ENCODE peak calls at places on chromosomes 11 and 22, in seven cellular contexts. M is tibial artery, Q is A549, J is caudate nucleus, P is endodermal cell, H is fibroblast of lung, R is lower lobe of right lung. C is an unnamed sample.

GRCh38 chr11:63880031-63880841 is 36.7 kb downstream of the RCOR2 start:
- DNase-seq in M (no peak), R (no peak), J (no peak), P (no peak), H (peak), Q (no peak), C (no peak)

GRCh38 chr11:1843098-1843473 is 4.3 kb downstream of the TNNI2 start:
- DNase-seq in R (peak), M (no peak), P (no peak), Q (no peak), H (no peak), J (no peak), C (no peak)

GRCh38 chr22:46373838-46374662 is 38.5 kb downstream of the TRMU start:
- DNase-seq in Q (no peak), P (no peak), M (no peak), R (no peak), H (no peak), J (no peak), C (no peak)

GRCh38 chr11:105609341-105609781 is 512 bp upstream of the GRIA4 start:
- DNase-seq in Q (no peak), J (peak), H (peak), R (no peak), M (no peak), P (peak), C (no peak)

GRCh38 chr11:62648185-62648966 is 2.0 kb upstream of the GANAB start:
- DNase-seq in J (no peak), R (no peak), H (no peak), P (no peak), Q (no peak), M (no peak), C (no peak)

GRCh38 chr11:134939905-134940304 is 527.9 kb upstream of the B3GAT1 start:
- DNase-seq in Q (no peak), H (no peak), J (no peak), P (peak), R (no peak), M (no peak), C (no peak)

GRCh38 chr11:132913886-132914285 is 618.4 kb downstream of the OPCML start:
- DNase-seq in R (no peak), J (no peak), Q (no peak), M (no peak), P (no peak), H (no peak), C (no peak)

GRCh38 chr11:74927496-74927895 is 21.4 kb downstream of the XRRA1 start:
- DNase-seq in Q (no peak), M (no peak), P (no peak), J (no peak), R (no peak), H (no peak), C (no peak)

GRCh38 chr22:30390974-30391691 is 3.9 kb upstream of the RNF215 start:
- DNase-seq in Q (peak), R (peak), H (peak), J (peak), P (peak), M (peak), C (peak)

GRCh38 chr11:113519989-113520613 is 44.9 kb upstream of the DRD2 start:
- DNase-seq in P (no peak), J (no peak), M (no peak), H (no peak), Q (no peak), R (no peak), C (no peak)

GRCh38 chr22:30754971-30755759 is 60.5 kb downstream of the OSBP2 start:
- DNase-seq in M (peak), H (peak), J (no peak), Q (peak), R (no peak), P (peak), C (peak)

GRCh38 chr11:40328890-40329617 is 1130.4 kb downstream of the LRRC4C start:
- DNase-seq in R (peak), M (peak), H (peak), J (no peak), Q (peak), P (no peak), C (no peak)

GRCh38 chr11:64146036-64146943 is 19.6 kb downstream of the MACROD1 start:
- DNase-seq in J (no peak), Q (peak), H (peak), R (peak), P (peak), M (no peak), C (no peak)

GRCh38 chr11:24635588-24636290 is 138.9 kb downstream of the LUZP2 start:
- DNase-seq in M (no peak), P (no peak), Q (no peak), H (no peak), J (no peak), R (no peak), C (no peak)

GRCh38 chr11:126432525-126432924 is 77.0 kb downstream of the ST3GAL4 start:
- DNase-seq in R (no peak), M (no peak), J (no peak), P (no peak), Q (no peak), H (no peak), C (no peak)

GRCh38 chr11:58059011-58059358 is 28.2 kb downstream of the OR6Q1 start:
- DNase-seq in Q (no peak), P (peak), M (no peak), R (no peak), J (no peak), H (peak), C (no peak)

GRCh38 chr22:43777204-43777671 is 34.9 kb downstream of the EFCAB6 start:
- DNase-seq in P (no peak), J (peak), H (peak), R (no peak), M (no peak), Q (no peak), C (no peak)

GRCh38 chr22:28819253-28820096 is 19.1 kb upstream of the XBP1 start:
- DNase-seq in P (no peak), H (no peak), M (no peak), J (no peak), R (peak), Q (no peak), C (no peak)

GRCh38 chr11:112279901-112280267 is 19.2 kb upstream of the PLET1 start:
- DNase-seq in J (peak), Q (peak), M (peak), P (peak), H (peak), R (peak), C (peak)

GRCh38 chr22:37201066-37201820 is 11.0 kb downstream of the SSTR3 start:
- DNase-seq in M (peak), P (no peak), H (no peak), R (peak), Q (no peak), J (no peak), C (no peak)

GRCh38 chr11:269146-269890 is 8.9 kb upstream of the NLRP6 start:
- DNase-seq in J (no peak), H (no peak), P (no peak), R (no peak), M (no peak), Q (no peak), C (no peak)

GRCh38 chr11:92528051-92528450 is 303.4 kb downstream of the FAT3 start:
- DNase-seq in P (no peak), H (peak), M (no peak), Q (no peak), R (no peak), J (no peak), C (no peak)

GRCh38 chr11:115462757-115463156 is 41.5 kb downstream of the CADM1 start:
- DNase-seq in R (no peak), P (no peak), J (no peak), Q (no peak), H (no peak), M (no peak), C (no peak)

GRCh38 chr11:111855506-111855905 is 15.9 kb downstream of the ALG9 start:
- DNase-seq in M (no peak), H (no peak), R (no peak), J (no peak), P (no peak), Q (no peak), C (no peak)

GRCh38 chr11:110000045-110000502 is 93.1 kb upstream of the ZC3H12C start:
- DNase-seq in J (no peak), P (no peak), R (no peak), Q (peak), H (peak), M (no peak), C (no peak)

GRCh38 chr11:125201525-125202121 is 37.1 kb downstream of the PKNOX2 start:
- DNase-seq in M (no peak), R (no peak), H (no peak), J (no peak), P (no peak), Q (no peak), C (no peak)

GRCh38 chr22:27580311-27580897 is 221.2 kb downstream of the MN1 start:
- DNase-seq in M (no peak), J (no peak), R (no peak), H (no peak), P (no peak), Q (no peak), C (no peak)

GRCh38 chr22:24457894-24458293 is 30.5 kb downstream of the ADORA2A start:
- DNase-seq in M (no peak), J (no peak), P (no peak), Q (no peak), R (no peak), H (no peak), C (no peak)

GRCh38 chr22:24451162-24451561 is 23.8 kb downstream of the ADORA2A start:
- DNase-seq in Q (no peak), J (no peak), P (peak), M (no peak), H (no peak), R (no peak), C (no peak)

GRCh38 chr22:24453853-24454252 is 26.5 kb downstream of the ADORA2A start:
- DNase-seq in R (no peak), H (no peak), J (no peak), Q (no peak), M (no peak), P (no peak), C (no peak)

GRCh38 chr22:24455751-24456426 is 28.5 kb downstream of the ADORA2A start:
- DNase-seq in M (no peak), H (no peak), J (no peak), Q (no peak), R (no peak), P (peak), C (no peak)

GRCh38 chr22:24455039-24455438 is 27.6 kb downstream of the ADORA2A start:
- DNase-seq in J (no peak), Q (no peak), R (no peak), P (no peak), H (no peak), M (no peak), C (no peak)
- H3K27ac ChIP-seq in J (no peak), Q (no peak), R (no peak), P (no peak), H (no peak), M (no peak), C (no peak)

DNA sequence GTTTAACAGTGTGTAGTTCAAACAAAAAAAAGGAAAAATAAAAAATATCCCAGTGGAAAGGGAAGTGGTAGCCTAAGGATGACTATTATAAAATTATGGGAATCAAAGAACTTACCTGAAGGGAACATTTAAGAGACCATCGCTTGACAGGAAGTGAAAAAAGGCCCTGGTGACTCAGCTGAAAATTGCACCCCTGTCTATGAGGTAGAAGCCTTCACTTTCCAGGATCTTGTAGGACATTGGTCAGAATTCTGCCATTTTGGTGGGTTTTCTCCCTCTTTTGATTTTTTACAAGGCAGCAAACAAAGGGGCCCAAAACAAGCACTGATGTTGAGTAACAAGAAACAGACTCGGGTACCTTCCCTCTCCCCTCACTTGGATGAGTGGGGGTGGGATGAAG is 15.6 kb downstream of the DDX17 start:
- DNase-seq in M (no peak), R (no peak), P (no peak), Q (no peak), J (no peak), H (no peak), C (no peak)
- H3K27ac ChIP-seq in M (peak), R (no peak), P (peak), Q (peak), J (no peak), H (peak), C (peak)

DNA sequence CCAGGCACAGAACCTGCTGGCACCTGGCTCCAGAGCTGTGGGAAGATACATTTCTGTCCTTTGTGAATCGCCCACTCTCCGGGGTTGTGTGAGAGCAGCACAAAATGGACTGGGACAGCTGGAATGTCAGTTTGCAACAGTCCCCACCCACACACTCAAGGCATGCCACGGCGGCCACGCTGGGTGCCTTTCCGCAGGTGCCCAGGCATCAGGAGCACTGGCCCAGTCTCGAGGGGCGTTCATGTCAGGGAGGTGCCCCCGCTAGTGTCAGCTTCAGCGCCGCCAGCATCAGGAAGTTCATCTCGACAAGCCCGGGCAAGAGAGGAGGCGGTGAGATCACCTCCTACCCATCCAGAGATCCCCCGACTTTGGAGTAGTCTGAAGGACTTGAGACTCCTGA is 2.1 kb downstream of the TP53AIP1 start:
- DNase-seq in R (no peak), M (no peak), H (no peak), J (no peak), Q (no peak), P (no peak), C (no peak)
- H3K27ac ChIP-seq in R (no peak), M (no peak), H (no peak), J (no peak), Q (no peak), P (no peak), C (no peak)

DNA sequence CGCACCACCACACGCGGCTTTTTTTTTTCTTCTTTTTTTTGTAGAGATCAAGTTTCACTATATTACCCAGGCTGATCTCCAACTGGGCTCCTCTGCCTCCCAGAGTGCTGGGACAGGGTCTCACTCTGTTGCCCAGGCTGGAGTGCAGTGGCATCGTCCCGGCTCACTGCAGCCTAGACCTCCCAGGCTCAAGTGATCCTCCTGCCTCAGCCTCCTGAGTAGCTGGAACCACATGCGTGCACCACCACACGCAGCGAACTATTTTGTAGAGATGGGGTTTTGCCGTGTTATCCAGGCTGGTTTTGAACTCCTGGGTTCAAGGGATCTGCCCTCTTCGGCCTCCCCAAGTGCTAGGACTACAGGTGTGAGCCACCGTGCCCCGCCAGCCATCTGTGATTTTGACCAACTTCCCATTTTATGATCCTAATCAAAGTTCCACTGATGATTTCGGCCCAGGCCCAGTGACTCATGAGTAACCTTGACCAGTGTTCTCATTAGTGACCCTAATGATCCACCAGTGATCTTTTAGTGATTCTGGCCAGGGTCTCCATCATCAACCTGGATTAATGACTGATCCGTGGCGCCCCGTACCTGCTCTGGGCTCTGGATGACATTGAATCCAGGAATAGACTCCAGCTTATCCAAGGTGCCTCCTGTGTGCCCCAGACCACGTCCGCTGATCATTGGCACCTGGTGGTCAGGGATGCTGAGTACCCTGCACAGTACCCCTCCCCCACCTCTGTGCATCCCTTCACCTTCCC is 1.7 kb downstream of the TYMP start:
- DNase-seq in M (no peak), H (no peak), P (peak), J (no peak), Q (no peak), R (peak), C (no peak)
- H3K27ac ChIP-seq in M (no peak), H (no peak), P (no peak), J (no peak), Q (no peak), R (peak), C (no peak)

DNA sequence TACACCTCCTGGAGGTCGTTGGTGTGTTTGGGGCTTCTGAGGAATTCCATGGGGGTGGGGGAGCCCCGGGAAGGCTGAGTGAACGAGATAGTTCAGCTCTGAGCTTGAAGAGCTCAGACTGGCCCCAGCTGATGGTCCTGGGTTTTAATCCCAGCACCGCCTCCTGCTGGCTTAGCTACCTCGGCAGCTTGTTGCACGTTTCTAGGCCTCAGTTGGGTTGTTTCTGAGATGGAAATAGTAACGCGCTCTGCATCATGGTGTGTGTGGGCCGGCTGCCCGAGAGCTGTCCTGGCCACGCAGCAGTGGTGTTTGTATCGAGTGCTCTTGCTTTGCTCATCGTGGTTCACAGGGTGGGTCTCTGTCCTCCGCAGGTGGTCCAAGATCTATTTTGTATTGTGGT is 37.4 kb downstream of the TPCN2 start:
- DNase-seq in H (peak), R (no peak), J (no peak), M (no peak), P (peak), Q (no peak), C (no peak)
- H3K27ac ChIP-seq in H (no peak), R (no peak), J (no peak), M (peak), P (no peak), Q (no peak), C (no peak)